ENCODE peak calls at places on chromosomes 12 and 14, in four cellular contexts. One of them, this sample, is unnamed.

GRCh38 chr12:22514875-22515274 is 29.5 kb downstream of the C2CD5 start:
- DNase-seq in K562: no peak
- DNase-seq in HepG2: no peak
- DNase-seq in WTC11: no peak
- DNase-seq in this sample: no peak

GRCh38 chr14:45891417-45892080 is 638.5 kb upstream of the MIS18BP1 start:
- DNase-seq in K562: no peak
- DNase-seq in WTC11: peak
- DNase-seq in HepG2: no peak
- DNase-seq in this sample: peak

GRCh38 chr14:23121401-23121800 is 2.3 kb upstream of the CEBPE start:
- DNase-seq in HepG2: no peak
- DNase-seq in K562: no peak
- DNase-seq in WTC11: no peak
- DNase-seq in this sample: no peak

GRCh38 chr12:24036438-24037204 is 87.2 kb upstream of the SOX5 start:
- DNase-seq in K562: no peak
- DNase-seq in WTC11: no peak
- DNase-seq in HepG2: no peak
- DNase-seq in this sample: no peak

GRCh38 chr12:31961137-31961536 is 1.9 kb downstream of the RESF1 start:
- DNase-seq in WTC11: no peak
- DNase-seq in HepG2: no peak
- DNase-seq in K562: no peak
- DNase-seq in this sample: no peak

GRCh38 chr14:94036328-94037167 is 10.4 kb downstream of the OTUB2 start:
- DNase-seq in K562: peak
- DNase-seq in WTC11: peak
- DNase-seq in HepG2: peak
- DNase-seq in this sample: peak

GRCh38 chr12:121013715-121014114 is 2.6 kb downstream of the C12orf43 start:
- DNase-seq in HepG2: no peak
- DNase-seq in K562: no peak
- DNase-seq in WTC11: no peak
- DNase-seq in this sample: no peak

GRCh38 chr12:989751-990278 is 1.2 kb upstream of the ERC1 start:
- DNase-seq in K562: no peak
- DNase-seq in HepG2: peak
- DNase-seq in WTC11: no peak
- DNase-seq in this sample: no peak

GRCh38 chr14:32408018-32408417 is 78.9 kb downstream of the AKAP6 start:
- DNase-seq in WTC11: no peak
- DNase-seq in K562: no peak
- DNase-seq in HepG2: no peak
- DNase-seq in this sample: no peak

GRCh38 chr14:105855893-105856675 is 329.7 kb downstream of the TMEM121 start:
- DNase-seq in HepG2: no peak
- DNase-seq in K562: no peak
- DNase-seq in WTC11: no peak
- DNase-seq in this sample: no peak

GRCh38 chr14:99352688-99353280 is 80.8 kb upstream of the BCL11B start:
- DNase-seq in HepG2: no peak
- DNase-seq in WTC11: no peak
- DNase-seq in K562: no peak
- DNase-seq in this sample: no peak

GRCh38 chr12:9742665-9743064 is 9.8 kb upstream of the CLECL1 start:
- DNase-seq in WTC11: no peak
- DNase-seq in HepG2: no peak
- DNase-seq in K562: no peak
- DNase-seq in this sample: no peak

GRCh38 chr12:45388545-45388944 is 172.7 kb downstream of the ANO6 start:
- DNase-seq in HepG2: peak
- DNase-seq in K562: peak
- DNase-seq in WTC11: no peak
- DNase-seq in this sample: no peak

GRCh38 chr14:101584049-101584859 is 23.0 kb downstream of the DIO3 start:
- DNase-seq in WTC11: no peak
- DNase-seq in HepG2: no peak
- DNase-seq in K562: peak
- DNase-seq in this sample: no peak

GRCh38 chr12:89494411-89495231 is 30.0 kb downstream of the GALNT4 start:
- DNase-seq in HepG2: no peak
- DNase-seq in K562: peak
- DNase-seq in WTC11: no peak
- DNase-seq in this sample: no peak

GRCh38 chr14:67710209-67710608 is 8.5 kb downstream of the RDH12 start:
- DNase-seq in K562: no peak
- DNase-seq in WTC11: no peak
- DNase-seq in HepG2: no peak
- DNase-seq in this sample: no peak

GRCh38 chr12:102061556-102062418 is at the start of gene WASHC3:
- DNase-seq in WTC11: peak
- DNase-seq in K562: peak
- DNase-seq in HepG2: peak
- DNase-seq in this sample: peak

GRCh38 chr12:131122631-131123030 is 168.9 kb downstream of the ADGRD1 start:
- DNase-seq in K562: no peak
- DNase-seq in WTC11: no peak
- DNase-seq in HepG2: no peak
- DNase-seq in this sample: no peak

GRCh38 chr14:51176819-51177218 is 63.2 kb upstream of the TMX1 start:
- DNase-seq in K562: no peak
- DNase-seq in WTC11: no peak
- DNase-seq in HepG2: no peak
- DNase-seq in this sample: no peak

GRCh38 chr14:63267171-63267570 is 51.6 kb downstream of the GPHB5 start:
- DNase-seq in K562: no peak
- DNase-seq in HepG2: no peak
- DNase-seq in WTC11: no peak
- DNase-seq in this sample: no peak

GRCh38 chr12:94769040-94769420 is 118.7 kb upstream of the TMCC3 start:
- DNase-seq in WTC11: no peak
- DNase-seq in K562: no peak
- DNase-seq in HepG2: no peak
- DNase-seq in this sample: no peak

GRCh38 chr14:21518725-21519124 is 7.4 kb downstream of the SALL2 start:
- DNase-seq in HepG2: no peak
- DNase-seq in WTC11: no peak
- DNase-seq in K562: no peak
- DNase-seq in this sample: no peak

GRCh38 chr14:51869426-51870113 is 9.2 kb downstream of the GNG2 start:
- DNase-seq in HepG2: no peak
- DNase-seq in WTC11: no peak
- DNase-seq in K562: no peak
- DNase-seq in this sample: no peak

GRCh38 chr12:32230607-32230982 is 123.9 kb downstream of the BICD1 start:
- DNase-seq in K562: no peak
- DNase-seq in HepG2: no peak
- DNase-seq in WTC11: no peak
- DNase-seq in this sample: no peak

GRCh38 chr12:3757261-3757660 is 4.4 kb upstream of the CRACR2A start:
- DNase-seq in HepG2: peak
- DNase-seq in K562: no peak
- DNase-seq in WTC11: no peak
- DNase-seq in this sample: no peak

GRCh38 chr12:104664368-104664767 is 207.6 kb downstream of the CHST11 start:
- DNase-seq in WTC11: no peak
- DNase-seq in HepG2: no peak
- DNase-seq in K562: no peak
- DNase-seq in this sample: no peak

GRCh38 chr14:99511421-99512109 is 30.4 kb downstream of the CCNK start:
- DNase-seq in WTC11: no peak
- DNase-seq in HepG2: no peak
- DNase-seq in K562: no peak
- DNase-seq in this sample: no peak

GRCh38 chr14:96905065-96905464 is 107.9 kb downstream of the VRK1 start:
- DNase-seq in K562: no peak
- DNase-seq in WTC11: no peak
- DNase-seq in HepG2: no peak
- DNase-seq in this sample: no peak

GRCh38 chr14:96906434-96906833 is 109.3 kb downstream of the VRK1 start:
- DNase-seq in HepG2: no peak
- DNase-seq in WTC11: no peak
- DNase-seq in K562: peak
- DNase-seq in this sample: no peak

GRCh38 chr14:96904201-96904600 is 107.0 kb downstream of the VRK1 start:
- DNase-seq in WTC11: no peak
- DNase-seq in HepG2: no peak
- DNase-seq in K562: no peak
- DNase-seq in this sample: no peak

GRCh38 chr14:96903444-96904023 is 106.4 kb downstream of the VRK1 start:
- DNase-seq in WTC11: no peak
- DNase-seq in K562: no peak
- DNase-seq in HepG2: no peak
- DNase-seq in this sample: no peak

GRCh38 chr14:96905825-96906224 is 108.6 kb downstream of the VRK1 start:
- DNase-seq in HepG2: no peak
- DNase-seq in K562: no peak
- DNase-seq in WTC11: no peak
- DNase-seq in this sample: no peak
- TF ChIP-seq ATF2 in HepG2: no peak
- TF ChIP-seq ATF2 in K562: no peak
- TF ChIP-seq ATF2 in WTC11: no peak
- TF ChIP-seq ATF2 in this sample: no peak

GRCh38 chr12:128111333-128111732 is 155.6 kb upstream of the TMEM132C start:
- DNase-seq in K562: no peak
- DNase-seq in WTC11: no peak
- DNase-seq in HepG2: no peak
- DNase-seq in this sample: no peak
- TF ChIP-seq ATF2 in K562: no peak
- TF ChIP-seq ATF2 in WTC11: no peak
- TF ChIP-seq ATF2 in HepG2: no peak
- TF ChIP-seq ATF2 in this sample: no peak

DNA sequence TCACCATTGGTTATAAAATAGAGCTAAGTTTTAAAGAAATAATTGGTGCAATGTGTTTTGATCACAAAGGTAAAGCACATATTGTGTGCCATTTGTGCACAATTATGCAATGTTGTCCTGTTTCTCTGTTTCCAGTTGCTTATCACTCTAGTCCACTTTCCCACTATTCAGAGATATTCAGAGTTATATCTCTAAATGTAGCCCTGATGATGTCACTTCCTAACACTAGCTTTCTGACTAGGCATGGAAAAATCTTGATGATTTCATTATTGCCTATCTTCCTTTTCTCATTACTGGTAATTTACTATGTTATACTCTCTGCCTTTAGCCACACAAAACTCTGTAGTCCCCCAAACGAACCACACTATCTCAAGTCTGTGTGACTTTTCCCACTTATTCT is 221.2 kb downstream of the TRHDE start:
- DNase-seq in WTC11: no peak
- DNase-seq in K562: no peak
- DNase-seq in HepG2: no peak
- DNase-seq in this sample: no peak
- TF ChIP-seq ATF2 in WTC11: no peak
- TF ChIP-seq ATF2 in K562: no peak
- TF ChIP-seq ATF2 in HepG2: no peak
- TF ChIP-seq ATF2 in this sample: no peak

DNA sequence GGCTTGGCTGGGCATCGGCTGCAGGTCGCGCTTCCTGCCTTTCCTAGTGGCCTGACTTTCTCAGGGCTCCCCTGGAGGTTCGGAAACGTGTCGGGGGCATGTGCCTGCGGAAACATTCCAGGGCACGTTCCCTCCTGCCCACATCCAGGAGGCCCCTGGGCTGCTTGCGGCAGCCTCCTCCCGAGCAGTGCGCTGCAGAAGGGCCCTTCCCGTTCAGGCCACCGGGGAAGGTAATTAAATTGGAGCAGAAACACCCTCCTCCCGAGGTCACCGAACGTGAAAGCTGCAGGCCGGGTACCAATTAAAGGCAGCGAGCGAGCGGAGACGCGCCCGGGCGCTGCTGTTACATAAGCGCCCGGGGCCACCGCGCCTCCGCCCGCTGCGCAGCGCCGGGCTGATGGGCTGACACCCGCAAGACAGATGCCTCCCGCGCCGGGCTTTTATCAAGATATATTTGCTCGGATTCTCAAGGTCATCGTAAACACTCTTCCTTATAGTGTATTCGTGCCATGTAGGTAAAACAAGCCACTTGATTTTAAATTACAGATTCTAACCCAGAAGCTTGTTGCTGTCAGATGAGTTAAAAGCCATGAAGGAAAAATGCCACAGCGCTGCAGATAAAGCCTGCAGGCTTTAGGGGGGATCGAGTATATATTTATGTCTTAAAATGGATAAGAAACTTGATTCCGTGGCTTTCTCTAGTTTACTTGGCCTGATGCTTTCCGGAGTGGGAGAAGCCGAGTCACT is 31.4 kb downstream of the SSPN start:
- DNase-seq in HepG2: no peak
- DNase-seq in WTC11: peak
- DNase-seq in K562: no peak
- DNase-seq in this sample: peak
- TF ChIP-seq ATF2 in HepG2: no peak
- TF ChIP-seq ATF2 in WTC11: no peak
- TF ChIP-seq ATF2 in K562: no peak
- TF ChIP-seq ATF2 in this sample: no peak

GRCh38 chr12:127750076-127750840 is 516.7 kb upstream of the TMEM132C start:
- DNase-seq in K562: no peak
- DNase-seq in HepG2: no peak
- DNase-seq in WTC11: no peak
- DNase-seq in this sample: no peak
- TF ChIP-seq ATF2 in K562: no peak
- TF ChIP-seq ATF2 in HepG2: no peak
- TF ChIP-seq ATF2 in WTC11: no peak
- TF ChIP-seq ATF2 in this sample: no peak

DNA sequence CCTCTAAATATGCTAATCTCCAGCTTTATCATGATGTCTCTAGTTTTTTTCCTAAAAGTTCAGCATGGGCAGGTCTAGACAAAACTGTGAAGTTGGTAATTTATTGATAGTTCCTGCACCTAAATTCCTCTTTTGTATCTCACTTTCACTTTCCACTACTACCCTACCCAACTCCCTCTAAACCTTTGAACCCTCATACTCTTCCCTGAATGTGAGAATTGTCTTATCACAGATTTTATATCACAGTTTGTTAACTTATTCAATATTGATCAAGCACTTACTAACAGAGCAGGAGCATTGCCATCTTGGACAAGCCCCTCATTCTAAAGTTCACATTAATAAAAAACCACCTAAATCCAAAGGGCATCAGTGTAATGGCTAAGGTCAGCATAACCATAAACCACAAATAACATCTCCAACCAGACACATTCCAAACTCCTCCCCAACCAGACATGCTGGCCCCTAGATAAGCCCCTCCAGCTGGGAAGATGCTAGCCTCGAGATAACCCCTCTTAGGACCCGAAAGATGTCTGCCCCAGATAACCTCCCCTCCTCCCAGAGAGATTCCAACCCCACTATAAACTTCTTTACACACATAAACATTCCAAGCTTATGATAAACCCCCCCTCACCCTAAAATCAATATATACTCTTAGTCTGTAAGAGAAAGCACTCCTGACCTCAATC is 78.7 kb downstream of the FSCB start:
- DNase-seq in HepG2: no peak
- DNase-seq in WTC11: no peak
- DNase-seq in K562: no peak
- DNase-seq in this sample: no peak
- TF ChIP-seq ATF2 in HepG2: no peak
- TF ChIP-seq ATF2 in WTC11: no peak
- TF ChIP-seq ATF2 in K562: no peak
- TF ChIP-seq ATF2 in this sample: no peak